ENCODE peak calls at places on chromosomes 6 and 20, in six cellular contexts. B is stimulated activated CD8-positive, alpha-beta memory T cell treated with anti-CD3 and anti-CD28 coated beads, Interleukin-15, amount 100 ng/mL, for 48 hours; T is activated CD4-positive, alpha-beta T cell treated with anti-CD3 and anti-CD28 coated beads, Interleukin-2, amount 50 U/mL, for 24 hours; X is fibroblast of mammary gland; A is stromal cell of bone marrow; C is HEK293T. I is an unnamed sample.

GRCh38 chr6:75458895-75459294 is 34.7 kb downstream of the FILIP1 start:
- DNase-seq in B (no peak), T (no peak), X (peak), A (peak), C (no peak), I (no peak)

GRCh38 chr6:162258647-162259046 is 468.9 kb downstream of the PRKN start:
- DNase-seq in B (no peak), T (no peak), X (no peak), A (no peak), C (no peak), I (no peak)

GRCh38 chr6:710601-711571 is 17.9 kb upstream of the EXOC2 start:
- DNase-seq in B (peak), T (peak), X (peak), A (peak), C (peak), I (peak)

GRCh38 chr6:10194816-10195639 is 219.8 kb downstream of the TFAP2A start:
- DNase-seq in B (no peak), T (no peak), X (no peak), A (no peak), C (no peak), I (no peak)

GRCh38 chr6:43128926-43129325 is 42.1 kb upstream of the SRF start:
- DNase-seq in B (no peak), T (no peak), X (no peak), A (no peak), C (no peak), I (no peak)

GRCh38 chr20:57398231-57398821 is 7.1 kb downstream of the RBM38 start:
- DNase-seq in B (peak), T (no peak), X (no peak), A (no peak), C (no peak), I (peak)

GRCh38 chr6:20211037-20211940 is 980 bp downstream of the MBOAT1 start:
- DNase-seq in B (no peak), T (no peak), X (peak), A (no peak), C (no peak), I (no peak)

GRCh38 chr6:35083507-35083906 is 57.6 kb downstream of the TCP11 start:
- DNase-seq in B (no peak), T (no peak), X (no peak), A (no peak), C (no peak), I (no peak)

GRCh38 chr6:124470803-124471202 is 491.4 kb upstream of the RNF217 start:
- DNase-seq in B (no peak), T (no peak), X (no peak), A (no peak), C (no peak), I (no peak)

GRCh38 chr6:106790935-106791334 is 161.6 kb downstream of the QRSL1 start:
- DNase-seq in B (no peak), T (no peak), X (no peak), A (no peak), C (no peak), I (no peak)

GRCh38 chr6:52603000-52603795 is 26.3 kb upstream of the TRAM2 start:
- DNase-seq in B (no peak), T (no peak), X (peak), A (peak), C (no peak), I (no peak)

GRCh38 chr6:11172501-11173337 is 59.7 kb downstream of the NEDD9 start:
- DNase-seq in B (peak), T (peak), X (peak), A (no peak), C (peak), I (peak)

GRCh38 chr20:371755-372542 is 8.6 kb upstream of the TRIB3 start:
- DNase-seq in B (no peak), T (no peak), X (peak), A (peak), C (no peak), I (no peak)